ENCODE peak calls at places on chromosomes 13 and 19, in ten cellular contexts. V is transverse colon, Q is GM12891, E is H1, M is stomach, O is HepG2, Y is breast epithelium, G is K562, C is HCT116, D is endothelial cell of umbilical vein. W is an unnamed sample.

GRCh38 chr13:72782717-72783116 is 784 bp downstream of the PIBF1 start:
- DNase-seq in C (no peak), Y (no peak), E (no peak), V (no peak), O (no peak), G (peak; percentile 5), Q (no peak), M (no peak), D (peak; percentile 54), W (no peak)

GRCh38 chr13:34376483-34376882 is 558.5 kb downstream of the RFC3 start:
- DNase-seq in E (no peak), D (no peak), Q (no peak), O (no peak), M (no peak), V (no peak), C (no peak), G (no peak), Y (no peak), W (no peak)

GRCh38 chr19:35060160-35060855 is 18.8 kb downstream of the HPN start:
- DNase-seq in Y (no peak), M (no peak), G (no peak), Q (no peak), D (no peak), V (no peak), C (no peak), E (no peak), O (no peak), W (no peak)

GRCh38 chr19:23698711-23699520 is 11.9 kb upstream of the ZNF675 start:
- DNase-seq in Y (no peak), E (no peak), C (no peak), V (peak; percentile 53), G (no peak), M (peak; percentile 27), Q (no peak), D (no peak), O (no peak), W (no peak)

GRCh38 chr19:55472463-55472862 is 4.0 kb upstream of the ZNF628 start:
- DNase-seq in C (peak; percentile 96), E (no peak), G (no peak), V (no peak), M (no peak), D (no peak), O (peak; percentile 55), Q (no peak), Y (no peak), W (no peak)

GRCh38 chr13:51714663-51715168 is 89.2 kb downstream of the DHRS12 start:
- DNase-seq in E (no peak), O (no peak), D (no peak), V (no peak), Q (no peak), C (no peak), Y (no peak), G (no peak), M (no peak), W (no peak)

GRCh38 chr13:109625156-109625555 is 161.2 kb downstream of the IRS2 start:
- DNase-seq in E (no peak), Q (no peak), Y (no peak), C (no peak), G (no peak), D (no peak), O (no peak), V (no peak), M (no peak), W (no peak)

GRCh38 chr19:14394167-14394566 is 12.9 kb downstream of the ADGRE5 start:
- DNase-seq in D (no peak), M (no peak), G (no peak), Q (no peak), E (no peak), Y (no peak), C (no peak), O (no peak), V (no peak), W (peak; percentile 62)

GRCh38 chr19:23436944-23437343 is 41.7 kb upstream of the ZNF91 start:
- DNase-seq in Y (no peak), D (no peak), E (peak; percentile 47), V (no peak), Q (no peak), O (no peak), G (peak; percentile 25), M (no peak), C (no peak), W (no peak)

GRCh38 chr13:33003458-33004019 is 12.7 kb upstream of the KL start:
- DNase-seq in C (no peak), E (no peak), O (no peak), M (no peak), G (no peak), V (no peak), Y (no peak), Q (no peak), D (no peak), W (no peak)

GRCh38 chr13:79659161-79659560 is 178.2 kb downstream of the NDFIP2 start:
- DNase-seq in C (no peak), Q (no peak), Y (no peak), O (no peak), D (peak; percentile 61), V (no peak), M (no peak), G (no peak), E (no peak), W (no peak)

GRCh38 chr13:99892189-99892588 is 79.4 kb downstream of the ZIC5 start:
- DNase-seq in G (no peak), Q (no peak), V (no peak), C (no peak), M (no peak), E (peak; percentile 49), O (no peak), D (no peak), Y (no peak), W (no peak)

GRCh38 chr13:80001510-80001842 is 339.4 kb downstream of the SPRY2 start:
- DNase-seq in Y (no peak), Q (no peak), C (no peak), V (no peak), D (no peak), E (no peak), O (no peak), G (no peak), M (no peak), W (no peak)

GRCh38 chr13:113105032-113105993 is at the start of gene F7:
- DNase-seq in Q (no peak), D (no peak), G (no peak), C (no peak), O (peak; percentile 91), M (no peak), E (no peak), Y (no peak), V (peak; percentile 17), W (no peak)

GRCh38 chr13:33206425-33206824 is 79.1 kb downstream of the STARD13 start:
- DNase-seq in O (no peak), Q (no peak), V (no peak), M (no peak), E (no peak), C (no peak), D (no peak), Y (no peak), G (no peak), W (no peak)

GRCh38 chr19:5052515-5052914 is 83.6 kb downstream of the KDM4B start:
- DNase-seq in V (no peak), Q (no peak), D (no peak), Y (no peak), G (no peak), C (no peak), O (no peak), E (no peak), M (no peak), W (no peak)

DNA sequence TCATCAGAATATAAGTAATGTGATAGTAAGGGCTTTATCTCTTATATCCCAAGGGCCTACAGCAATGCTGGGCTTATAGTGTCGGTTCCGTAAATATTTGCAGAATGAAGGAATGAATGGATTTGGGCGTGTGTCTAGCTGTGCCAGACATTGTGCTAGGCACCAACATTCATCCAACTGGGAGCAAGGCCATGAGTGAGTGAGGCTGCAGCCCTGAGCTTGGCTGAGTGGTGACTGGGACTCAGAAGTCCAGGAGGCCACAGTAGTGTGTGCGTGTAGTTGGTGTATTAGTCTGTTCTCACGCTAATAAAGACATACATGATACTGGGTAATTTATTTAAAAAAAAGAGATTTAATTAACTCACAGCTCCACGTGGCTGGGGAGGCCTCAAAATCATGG is 104.3 kb downstream of the TEX26 start:
- DNase-seq in V (no peak), Q (no peak), D (no peak), E (no peak), O (no peak), C (no peak), G (no peak), Y (no peak), M (no peak), W (no peak)
- TF ChIP-seq POLR2A in V (no peak), Q (no peak), D (no peak), E (no peak), O (no peak), C (no peak), G (no peak), Y (no peak), M (no peak), W (no peak)

GRCh38 chr19:7863157-7863970 is 10.8 kb downstream of the PRR36 start:
- DNase-seq in G (no peak), O (no peak), C (no peak), M (no peak), Y (no peak), D (no peak), E (peak; percentile 82), Q (no peak), V (no peak), W (no peak)
- TF ChIP-seq POLR2AphosphoS5 in G (no peak), O (no peak), C (no peak), M (no peak), Y (no peak), D (no peak), E (no peak), Q (no peak), V (no peak), W (no peak)

GRCh38 chr19:17303167-17303939 is at the start of gene ABHD8:
- DNase-seq in G (peak; percentile 92), D (peak; percentile 96), M (peak; percentile 97), O (peak; percentile 93), E (peak; percentile 99), C (peak; percentile 92), V (peak; percentile 98), Y (peak; percentile 96), Q (peak; percentile 91), W (peak; percentile 96)
- TF ChIP-seq POLR2A in G (peak; percentile 64), D (no peak), M (no peak), O (peak; percentile 77), E (no peak), C (peak; percentile 46), V (no peak), Y (peak; percentile 25), Q (peak; percentile 31), W (no peak)

DNA sequence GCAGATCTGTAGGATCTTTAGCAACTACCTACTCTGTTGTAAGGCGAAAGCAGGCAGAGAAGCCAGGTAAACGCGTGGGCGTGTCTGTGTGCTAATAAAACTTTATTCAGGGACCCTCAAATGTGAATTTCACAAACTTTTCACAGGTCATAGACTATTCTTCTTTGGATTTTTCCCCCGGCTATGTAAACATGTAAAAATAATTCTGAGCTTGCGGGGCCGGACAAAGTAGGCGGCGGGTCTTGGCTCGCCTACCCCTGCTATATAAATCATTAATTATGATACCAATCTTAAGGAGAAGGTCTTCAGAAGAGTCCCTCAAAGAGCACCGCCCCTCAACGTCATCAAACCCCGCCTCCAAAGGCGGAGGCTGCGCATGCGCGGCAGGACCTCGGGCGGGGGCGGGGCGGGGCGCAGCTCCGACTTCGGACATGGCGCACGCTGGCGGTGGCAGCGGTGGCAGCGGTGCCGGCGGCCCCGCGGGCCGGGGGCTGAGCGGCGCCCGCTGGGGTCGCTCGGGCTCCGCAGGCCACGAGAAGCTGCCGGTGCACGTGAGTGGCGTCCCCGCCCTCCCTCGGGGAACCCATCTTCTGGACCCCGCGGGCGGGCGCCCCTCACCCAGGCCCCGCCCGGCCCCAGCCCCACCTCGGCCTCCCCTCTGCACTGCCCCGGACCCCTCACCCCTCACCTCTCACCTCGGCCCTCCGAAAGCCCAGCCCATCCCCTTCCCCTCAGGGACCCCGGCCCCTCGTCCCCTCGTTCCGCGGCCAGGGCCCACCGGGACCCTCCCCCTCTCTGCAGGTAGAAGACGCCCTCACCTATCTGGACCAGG is at the start of gene SIN3B:
- DNase-seq in E (peak; percentile 95), M (peak; percentile 89), C (peak; percentile 83), V (peak; percentile 91), Y (peak; percentile 83), G (peak; percentile 97), Q (peak; percentile 87), D (peak; percentile 97), O (peak; percentile 77), W (peak; percentile 96)
- TF ChIP-seq POLR2AphosphoS5 in E (no peak), M (peak; percentile 27), C (peak; percentile 96), V (peak; percentile 65), Y (no peak), G (peak; percentile 39), Q (no peak), D (peak; percentile 90), O (peak; percentile 58), W (peak; percentile 87)